ENCODE peak calls at places on chromosomes 5 and 9, in six cellular contexts. L is HCT116, N is HepG2, D is H1, I is GM12878, A is K562. F is an unnamed sample.

GRCh38 chr5:126234563-126235195 is 188.5 kb upstream of the GRAMD2B start:
- DNase-seq in L (peak; percentile 37), N (peak; percentile 13), D (peak; percentile 54), I (no peak), A (peak; percentile 8), F (peak; percentile 23)

GRCh38 chr9:33374634-33375237 is 27.6 kb downstream of the AQP7 start:
- DNase-seq in L (peak; percentile 64), N (peak; percentile 70), D (peak; percentile 81), I (no peak), A (peak; percentile 79), F (peak; percentile 78)

GRCh38 chr9:110077926-110078325 is 130.0 kb downstream of the C9orf152 start:
- DNase-seq in L (no peak), N (no peak), D (no peak), I (no peak), A (no peak), F (no peak)

GRCh38 chr9:69822091-69822750 is 1.6 kb downstream of the CFAP95 start:
- DNase-seq in L (no peak), N (no peak), D (no peak), I (no peak), A (peak; percentile 10), F (no peak)

GRCh38 chr5:129541648-129542251 is 81.7 kb downstream of the ADAMTS19 start:
- DNase-seq in L (peak; percentile 48), N (peak; percentile 13), D (no peak), I (no peak), A (peak; percentile 12), F (no peak)

GRCh38 chr9:89564257-89564878 is 40.4 kb upstream of the GADD45G start:
- DNase-seq in L (peak; percentile 82), N (peak; percentile 50), D (peak; percentile 68), I (no peak), A (peak; percentile 17), F (peak; percentile 47)

GRCh38 chr9:129058965-129059795 is 21.7 kb upstream of the DOLPP1 start:
- DNase-seq in L (no peak), N (peak; percentile 52), D (no peak), I (no peak), A (no peak), F (no peak)

GRCh38 chr5:98898743-98899142 is 30.1 kb downstream of the CHD1 start:
- DNase-seq in L (no peak), N (no peak), D (no peak), I (no peak), A (no peak), F (no peak)

GRCh38 chr9:752201-752600 is 89.3 kb upstream of the DMRT1 start:
- DNase-seq in L (no peak), N (no peak), D (no peak), I (no peak), A (no peak), F (no peak)

GRCh38 chr9:90333226-90333625 is 309.4 kb downstream of the DIRAS2 start:
- DNase-seq in L (no peak), N (no peak), D (no peak), I (no peak), A (no peak), F (no peak)

GRCh38 chr5:180035532-180035931 is 36.0 kb downstream of the RNF130 start:
- DNase-seq in L (no peak), N (no peak), D (no peak), I (no peak), A (no peak), F (no peak)
- H3K36me3 ChIP-seq in L (peaks cover 16% of the 10 kb centered on the region), N (peaks cover 2% of the 10 kb centered on the region), D (peaks cover 25% of the 10 kb centered on the region), I (no peaks in the 10 kb centered on the region), A (peaks cover 11% of the 10 kb centered on the region), F (peaks cover 10% of the 10 kb centered on the region)

DNA sequence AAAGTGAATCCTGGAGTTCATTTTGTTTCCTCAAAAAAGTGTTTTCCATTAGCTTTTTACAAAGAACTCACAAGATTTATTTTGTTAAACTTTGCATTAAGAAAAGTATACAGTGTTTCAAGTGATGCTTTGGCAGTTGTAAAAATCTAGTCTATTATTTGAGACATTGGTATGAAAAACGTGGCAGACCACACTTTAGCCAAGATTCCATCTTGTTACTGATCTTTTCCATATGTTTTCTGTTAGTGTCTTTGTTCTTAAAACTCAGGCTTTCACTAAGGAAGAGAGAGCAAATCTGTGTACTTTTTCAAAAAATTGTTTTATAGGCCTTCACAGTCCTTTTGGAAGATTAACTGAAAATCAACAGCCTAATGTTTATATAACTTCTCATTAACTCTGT is 1.3 kb upstream of the OMD start:
- DNase-seq in L (no peak), N (no peak), D (no peak), I (no peak), A (no peak), F (no peak)
- TF ChIP-seq ZNF274 in L (no peak), N (no peak), D (no peak), I (no peak), A (no peak), F (no peak)

GRCh38 chr9:136459425-136459824 is 19.8 kb upstream of the INPP5E start:
- DNase-seq in L (no peak), N (no peak), D (no peak), I (no peak), A (no peak), F (no peak)

GRCh38 chr9:136456257-136456656 is 16.6 kb upstream of the INPP5E start:
- DNase-seq in L (no peak), N (no peak), D (no peak), I (no peak), A (no peak), F (no peak)

GRCh38 chr9:136454026-136454796 is 14.6 kb upstream of the INPP5E start:
- DNase-seq in L (no peak), N (no peak), D (no peak), I (no peak), A (no peak), F (no peak)

GRCh38 chr9:136455043-136456002 is 15.7 kb upstream of the INPP5E start:
- DNase-seq in L (no peak), N (no peak), D (no peak), I (no peak), A (no peak), F (no peak)

DNA sequence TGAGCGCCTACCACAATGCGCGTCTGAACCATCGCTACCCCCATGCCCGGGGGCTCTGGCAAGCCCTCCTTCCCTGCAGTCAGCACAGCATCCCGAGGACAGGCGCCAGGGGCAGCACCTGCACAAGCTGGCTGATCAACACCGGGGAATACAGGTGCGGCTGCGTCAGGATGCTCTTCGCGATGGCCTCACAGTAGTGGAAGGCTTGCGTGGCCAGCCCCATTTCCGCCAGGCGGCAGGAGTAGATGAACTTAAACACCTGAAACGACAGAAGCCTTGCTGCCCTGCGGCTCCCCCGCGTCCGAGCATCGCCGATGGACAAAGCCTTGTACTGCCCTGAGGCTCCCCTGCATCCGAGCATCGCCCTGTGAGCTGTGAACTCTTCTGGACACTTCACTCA is 17.7 kb upstream of the INPP5E start:
- DNase-seq in L (no peak), N (no peak), D (no peak), I (no peak), A (no peak), F (no peak)
- H3K36me3 ChIP-seq in L (peaks cover 51% of the 10 kb centered on the region), N (peaks cover 43% of the 10 kb centered on the region), D (peaks cover 68% of the 10 kb centered on the region), I (peaks cover 40% of the 10 kb centered on the region), A (peaks cover 85% of the 10 kb centered on the region), F (peaks cover 90% of the 10 kb centered on the region)

GRCh38 chr5:151476054-151476453 is 28.7 kb downstream of the SLC36A1 start:
- DNase-seq in L (no peak), N (no peak), D (no peak), I (no peak), A (no peak), F (no peak)
- TF ChIP-seq ZNF274 in L (no peak), N (no peak), D (no peak), I (no peak), A (no peak), F (no peak)

GRCh38 chr9:108584860-108585259 is 270.9 kb downstream of the ACTL7B start:
- DNase-seq in L (no peak), N (no peak), D (no peak), I (no peak), A (no peak), F (no peak)

GRCh38 chr9:108588246-108588645 is 267.5 kb downstream of the ACTL7B start:
- DNase-seq in L (no peak), N (no peak), D (no peak), I (no peak), A (no peak), F (no peak)

GRCh38 chr9:108582716-108583115 is 273.1 kb downstream of the ACTL7B start:
- DNase-seq in L (no peak), N (no peak), D (no peak), I (no peak), A (no peak), F (no peak)

DNA sequence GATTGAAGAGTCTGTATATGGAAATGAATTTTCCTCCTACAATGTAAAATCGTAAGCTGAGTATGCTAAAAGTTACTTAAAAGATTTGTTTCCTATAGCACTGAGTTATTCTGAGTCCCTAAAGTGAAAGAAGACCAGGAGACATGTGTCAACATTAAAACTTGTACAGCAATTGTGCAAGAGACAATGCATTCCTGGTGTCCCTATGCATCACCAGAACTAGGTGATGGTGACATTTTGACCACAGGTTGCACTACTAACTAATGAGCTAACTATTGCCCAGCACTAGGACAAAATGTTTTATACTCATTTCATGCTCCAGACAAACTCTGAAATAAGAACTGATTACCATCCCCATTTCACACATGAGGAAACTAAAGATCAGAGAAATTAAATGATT is 269.3 kb downstream of the ACTL7B start:
- DNase-seq in L (no peak), N (no peak), D (no peak), I (no peak), A (no peak), F (no peak)
- H3K36me3 ChIP-seq in L (no peaks in the 10 kb centered on the region), N (no peaks in the 10 kb centered on the region), D (no peaks in the 10 kb centered on the region), I (no peaks in the 10 kb centered on the region), A (no peaks in the 10 kb centered on the region), F (no peaks in the 10 kb centered on the region)

DNA sequence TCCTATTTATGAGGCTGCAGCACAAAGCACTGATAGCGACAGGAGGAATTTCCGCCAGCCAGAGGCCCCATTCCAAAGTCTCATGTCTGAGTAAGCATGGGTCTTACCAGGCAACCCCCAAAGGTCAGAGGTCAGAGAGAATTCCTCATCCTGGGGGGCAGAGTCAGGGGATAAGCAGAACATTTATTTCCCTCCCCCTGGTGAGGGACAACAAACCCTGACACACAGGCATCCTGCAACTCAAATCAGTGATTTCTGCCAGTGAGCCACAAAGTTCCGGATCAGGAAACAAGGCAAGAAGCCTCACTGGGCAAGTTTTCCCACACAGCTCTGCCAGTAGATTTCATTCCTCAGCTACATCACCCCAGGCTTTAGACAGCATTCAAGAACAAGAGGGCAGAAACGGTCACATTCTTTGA is 37.0 kb downstream of the ADAMTS12 start:
- DNase-seq in L (no peak), N (peak; percentile 55), D (no peak), I (no peak), A (no peak), F (peak; percentile 18)
- TF ChIP-seq ZNF274 in L (no peak), N (no peak), D (no peak), I (no peak), A (no peak), F (no peak)

DNA sequence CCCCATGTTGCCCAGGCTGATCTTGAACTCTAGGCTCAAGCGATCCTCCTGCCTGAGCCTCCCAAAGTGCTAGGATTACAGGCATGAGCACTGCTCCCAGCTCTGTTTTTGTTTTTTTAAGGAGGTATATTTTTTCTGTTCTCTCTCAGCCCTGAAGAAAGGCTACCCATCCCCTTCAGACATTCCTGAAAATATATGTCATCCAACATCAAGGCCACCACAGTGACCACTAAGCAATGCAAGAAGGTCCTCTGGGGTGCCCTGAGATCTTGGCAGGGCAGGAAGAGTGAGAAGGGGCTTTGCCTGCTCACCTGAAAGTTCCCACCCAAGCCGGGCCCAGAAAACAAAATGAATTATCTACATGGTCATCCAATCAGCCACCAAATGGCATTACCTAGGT is 47.8 kb upstream of the IL17B start:
- DNase-seq in L (no peak), N (no peak), D (no peak), I (no peak), A (no peak), F (no peak)
- H3K36me3 ChIP-seq in L (no peaks in the 10 kb centered on the region), N (no peaks in the 10 kb centered on the region), D (no peaks in the 10 kb centered on the region), I (no peaks in the 10 kb centered on the region), A (no peaks in the 10 kb centered on the region), F (peaks cover 12% of the 10 kb centered on the region)

GRCh38 chr5:172692981-172693380 is 51.9 kb downstream of the NEURL1B start:
- DNase-seq in L (no peak), N (no peak), D (no peak), I (no peak), A (no peak), F (no peak)
- TF ChIP-seq ZNF274 in L (no peak), N (no peak), D (no peak), I (no peak), A (no peak), F (no peak)